ENCODE peak calls at places on chromosome 14, in six cellular contexts. Z, U, S, C, L and A are unnamed samples.

GRCh38 chr14:43765474-43765873 is 741.6 kb downstream of the FSCB start:
- DNase-seq in Z (no peak), U (no peak), S (no peak), C (no peak), L (no peak), A (no peak)

GRCh38 chr14:105470163-105470811 is 4.3 kb upstream of the CRIP2 start:
- DNase-seq in Z (peak), U (no peak), S (no peak), C (no peak), L (no peak), A (no peak)

GRCh38 chr14:66288511-66288910 is 197.7 kb upstream of the CCDC196 start:
- DNase-seq in Z (no peak), U (no peak), S (no peak), C (no peak), L (peak), A (no peak)

GRCh38 chr14:68924392-68925158 is 54.5 kb downstream of the ACTN1 start:
- DNase-seq in Z (peak), U (peak), S (peak), C (peak), L (peak), A (peak)

GRCh38 chr14:103144085-103144484 is 20.8 kb downstream of the TNFAIP2 start:
- DNase-seq in Z (no peak), U (peak), S (peak), C (no peak), L (peak), A (peak)

GRCh38 chr14:94054401-94054800 is 26.6 kb downstream of the DDX24 start:
- DNase-seq in Z (no peak), U (no peak), S (no peak), C (no peak), L (no peak), A (no peak)

GRCh38 chr14:98114122-98114895 is 1157.7 kb downstream of the BCL11B start:
- DNase-seq in Z (peak), U (no peak), S (no peak), C (no peak), L (peak), A (no peak)

GRCh38 chr14:64388533-64389243 is 535 bp downstream of the MTHFD1 start:
- DNase-seq in Z (peak), U (peak), S (peak), C (no peak), L (peak), A (peak)

GRCh38 chr14:75720828-75721227 is 59.8 kb downstream of the TTLL5 start:
- DNase-seq in Z (no peak), U (peak), S (no peak), C (no peak), L (no peak), A (peak)

GRCh38 chr14:100731011-100731670 is 4.4 kb downstream of the DLK1 start:
- DNase-seq in Z (no peak), U (no peak), S (no peak), C (no peak), L (no peak), A (no peak)

GRCh38 chr14:28301179-28301578 is 465.4 kb upstream of the FOXG1 start:
- DNase-seq in Z (no peak), U (no peak), S (no peak), C (no peak), L (no peak), A (no peak)

GRCh38 chr14:77025744-77026165 is 2.8 kb downstream of the IRF2BPL start:
- DNase-seq in Z (peak), U (peak), S (no peak), C (no peak), L (peak), A (no peak)

GRCh38 chr14:56648508-56649301 is 69.1 kb downstream of the TMEM260 start:
- DNase-seq in Z (no peak), U (no peak), S (no peak), C (no peak), L (no peak), A (no peak)

GRCh38 chr14:38868415-38869290 is 234.4 kb downstream of the SEC23A start:
- DNase-seq in Z (no peak), U (no peak), S (no peak), C (no peak), L (no peak), A (no peak)

GRCh38 chr14:20489093-20489994 is 16.0 kb upstream of the RNASE10 start:
- DNase-seq in Z (no peak), U (no peak), S (no peak), C (peak), L (peak), A (no peak)